ENCODE peak calls at places on chromosomes 6 and 20, in nine cellular contexts. T is astrocyte of the cerebellum; E is CD8-positive, alpha-beta T cell; D is right lobe of liver; W is PC-9; L is ascending aorta; V is heart left ventricle; J is cardiac muscle cell; Z is GM06990. Q is an unnamed sample.

GRCh38 chr6:147135211-147135672 is 69.0 kb upstream of the STXBP5 start:
- DNase-seq in D (no peak), Z (no peak), T (no peak), V (no peak), E (no peak), W (no peak), J (no peak), L (no peak), Q (peak)

GRCh38 chr20:10674684-10675455 is 1.1 kb upstream of the JAG1 start:
- DNase-seq in J (peak), W (peak), L (peak), D (peak), Z (peak), E (no peak), V (peak), T (no peak), Q (peak)

GRCh38 chr6:109308018-109308492 is 74.2 kb downstream of the CD164 start:
- DNase-seq in Z (no peak), J (no peak), L (peak), W (no peak), T (no peak), V (no peak), D (peak), E (no peak), Q (no peak)

GRCh38 chr20:37804584-37805566 is 98.1 kb upstream of the VSTM2L start:
- DNase-seq in J (no peak), L (no peak), E (no peak), T (no peak), V (no peak), Z (peak), W (no peak), D (no peak), Q (no peak)

GRCh38 chr20:56328861-56329260 is 29.9 kb upstream of the FAM210B start:
- DNase-seq in D (no peak), L (no peak), J (peak), E (no peak), Z (no peak), V (no peak), W (peak), T (no peak), Q (peak)

GRCh38 chr20:41475507-41475906 is 108.9 kb upstream of the EMILIN3 start:
- DNase-seq in J (no peak), E (no peak), D (no peak), T (no peak), L (no peak), Z (no peak), V (no peak), W (no peak), Q (no peak)

GRCh38 chr6:20092071-20092566 is 120.2 kb downstream of the MBOAT1 start:
- DNase-seq in E (no peak), W (peak), Z (peak), J (peak), V (no peak), D (no peak), T (peak), L (no peak), Q (no peak)

GRCh38 chr6:71608646-71609045 is 277.7 kb upstream of the RIMS1 start:
- DNase-seq in J (no peak), Z (no peak), E (no peak), D (no peak), T (no peak), L (no peak), V (no peak), W (no peak), Q (no peak)

GRCh38 chr20:48826064-48826463 is 1.7 kb downstream of the PREX1 start:
- DNase-seq in V (no peak), E (no peak), T (no peak), J (no peak), D (no peak), L (no peak), Z (no peak), W (no peak), Q (no peak)
- H3K4me3 ChIP-seq in V (peak), E (peak), T (peak), J (peak), D (peak), L (peak), Z (peak), W (no peak), Q (no peak)

GRCh38 chr20:62923669-62924566 is 2.4 kb downstream of the DIDO1 start:
- DNase-seq in V (no peak), Z (no peak), E (no peak), D (no peak), L (no peak), J (no peak), T (no peak), W (no peak), Q (no peak)
- H3K4me3 ChIP-seq in V (peak), Z (peak), E (peak), D (peak), L (peak), J (no peak), T (peak), W (peak), Q (peak)

DNA sequence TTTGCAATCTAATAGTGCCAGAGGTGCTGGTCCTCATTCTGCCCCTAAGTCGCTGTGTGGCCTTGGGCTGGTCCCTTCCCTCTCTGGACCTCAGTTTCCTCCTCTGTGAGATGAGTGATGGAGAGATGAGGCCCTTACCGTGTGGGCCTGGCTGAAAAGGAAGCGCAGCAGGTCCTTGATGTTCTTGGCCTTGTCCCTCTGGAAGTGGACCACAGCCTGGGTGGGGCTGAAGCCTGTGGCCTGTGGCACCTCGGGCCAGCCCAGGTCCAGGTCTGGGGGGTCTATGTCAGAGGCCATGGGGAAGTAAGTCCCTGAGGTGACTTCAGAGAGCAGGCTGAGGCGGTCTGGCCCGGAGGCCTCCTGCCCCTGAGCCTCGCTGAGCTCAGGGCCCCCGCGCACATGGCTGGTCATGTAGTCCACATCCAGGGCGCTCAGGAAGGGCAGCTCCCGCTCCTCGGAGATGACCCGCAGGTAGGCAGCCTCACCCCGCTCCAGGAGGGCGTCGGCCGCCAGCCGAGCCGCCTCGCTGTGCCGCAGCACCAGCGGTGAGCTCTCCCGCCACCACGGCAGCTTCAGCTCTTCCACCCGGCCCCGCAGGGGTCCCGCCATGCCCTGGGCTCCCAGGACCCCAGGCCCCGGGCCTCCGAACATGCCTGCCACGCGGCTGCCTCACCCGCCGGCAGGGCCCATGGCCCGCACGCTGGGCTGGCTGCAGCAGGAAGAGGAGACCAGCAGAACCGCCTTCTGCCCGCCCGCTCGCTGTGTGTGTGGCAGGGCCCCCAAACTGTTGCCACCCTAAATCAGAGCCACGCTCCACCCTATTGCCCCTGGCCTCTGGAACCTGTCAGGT is at the start of gene FAM83C:
- DNase-seq in J (no peak), W (no peak), L (no peak), E (no peak), V (peak), D (no peak), Z (no peak), T (no peak), Q (no peak)
- H3K4me3 ChIP-seq in J (no peak), W (no peak), L (no peak), E (no peak), V (no peak), D (no peak), Z (no peak), T (no peak), Q (no peak)

DNA sequence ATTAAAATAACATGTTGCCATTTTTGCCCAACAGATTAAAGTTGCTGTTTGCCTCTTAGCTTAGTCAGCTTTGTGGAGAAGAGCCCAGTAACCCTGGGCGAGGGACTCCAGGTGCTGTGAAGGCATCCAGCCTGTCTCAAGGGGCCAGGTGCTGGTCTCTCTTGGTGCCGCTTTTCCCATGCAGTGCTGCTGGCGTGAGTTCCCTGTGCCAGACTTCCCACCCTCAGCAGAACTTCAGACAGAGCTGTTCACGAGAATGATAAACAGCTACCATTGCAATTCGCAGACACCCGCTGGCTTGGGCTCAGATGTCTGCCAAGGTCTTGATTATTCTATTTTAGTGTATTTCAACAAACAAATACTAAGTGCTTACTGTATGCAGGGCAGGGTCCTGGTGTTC is 57.6 kb downstream of the RNF217 start:
- DNase-seq in E (no peak), T (no peak), Z (no peak), L (no peak), V (no peak), J (no peak), W (no peak), D (no peak), Q (no peak)
- H3K4me3 ChIP-seq in E (no peak), T (no peak), Z (no peak), L (no peak), V (no peak), J (no peak), W (no peak), D (no peak), Q (no peak)

DNA sequence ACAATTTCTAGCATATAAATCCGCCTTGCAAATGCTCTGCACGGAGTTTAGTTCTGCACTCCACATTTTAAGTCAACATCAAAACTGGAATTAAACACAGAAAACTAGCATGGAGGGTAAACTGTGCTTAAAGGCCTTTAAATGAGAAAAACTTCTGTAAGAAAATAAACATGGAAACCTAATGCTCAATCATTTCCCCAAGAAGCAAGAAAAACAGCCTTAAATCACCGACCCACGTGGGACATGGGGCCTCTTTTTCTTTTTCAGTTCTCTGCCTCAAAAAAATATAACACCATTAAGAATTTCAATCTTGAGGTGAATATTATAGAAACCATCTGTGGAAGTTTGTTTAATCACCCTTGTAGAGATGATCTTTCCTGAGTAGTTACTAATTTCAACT is 5.4 kb downstream of the SIM1 start:
- DNase-seq in J (no peak), E (no peak), T (no peak), Z (no peak), L (no peak), D (no peak), V (no peak), W (no peak), Q (no peak)
- H3K4me3 ChIP-seq in J (no peak), E (no peak), T (no peak), Z (no peak), L (no peak), D (no peak), V (no peak), W (no peak), Q (no peak)

GRCh38 chr20:49978685-49979029 is 4.1 kb upstream of the SNAI1 start:
- DNase-seq in J (no peak), W (no peak), L (no peak), T (no peak), D (no peak), E (no peak), Z (no peak), V (no peak), Q (no peak)
- H3K4me3 ChIP-seq in J (no peak), W (no peak), L (no peak), T (no peak), D (no peak), E (no peak), Z (no peak), V (no peak), Q (no peak)

Q was measured in RWPE2.